ENCODE peak calls at places on chromosome 10, in five cellular contexts. P is heart right ventricle, Z is SK-N-SH, C is PC-3, O is fibroblast of lung. N is an unnamed sample. For H3K9me3, the result is how much of the 10 kb centered on the place peaks cover.

GRCh38 chr10:4501306-4501705 is 324.7 kb upstream of the AKR1E2 start:
- DNase-seq in P (no peak), C (no peak), Z (no peak), O (peak), N (no peak)

GRCh38 chr10:38600146-38600545 is 506.0 kb downstream of the ZNF37A start:
- DNase-seq in O (no peak), P (no peak), C (no peak), Z (no peak), N (no peak)

GRCh38 chr10:7553531-7553930 is 113.2 kb downstream of the ITIH5 start:
- DNase-seq in P (no peak), C (no peak), O (no peak), Z (no peak), N (no peak)

GRCh38 chr10:50605280-50606270 is 18.2 kb downstream of the SGMS1 start:
- DNase-seq in O (peak), P (peak), Z (no peak), C (peak), N (peak)

GRCh38 chr10:93039721-93040120 is 20.9 kb upstream of the CYP26C1 start:
- DNase-seq in Z (no peak), C (peak), P (no peak), O (peak), N (peak)

GRCh38 chr10:3169738-3170137 is 2.8 kb downstream of the PITRM1 start:
- DNase-seq in P (no peak), C (no peak), Z (no peak), O (no peak), N (no peak)

GRCh38 chr10:7411671-7412481 is 1.0 kb upstream of the SFMBT2 start:
- DNase-seq in C (no peak), O (no peak), Z (peak), P (no peak), N (no peak)

GRCh38 chr10:122181901-122182799 is 88.9 kb upstream of the BTBD16 start:
- DNase-seq in Z (no peak), O (peak), P (no peak), C (peak), N (no peak)

GRCh38 chr10:86586516-86586915 is 64.9 kb upstream of the WAPL start:
- DNase-seq in Z (no peak), C (peak), P (no peak), O (no peak), N (no peak)

GRCh38 chr10:119694608-119695007 is 31.2 kb upstream of the INPP5F start:
- DNase-seq in O (no peak), Z (no peak), C (no peak), P (no peak), N (no peak)

GRCh38 chr10:33067481-33067880 is 109.5 kb upstream of the ITGB1 start:
- DNase-seq in P (no peak), Z (no peak), C (no peak), O (peak), N (peak)

GRCh38 chr10:104844073-104844472 is 203.0 kb downstream of the SORCS3 start:
- DNase-seq in Z (no peak), C (no peak), O (no peak), P (no peak), N (no peak)

GRCh38 chr10:29427667-29428066 is 138.8 kb downstream of the LYZL1 start:
- DNase-seq in Z (no peak), P (no peak), C (no peak), O (no peak), N (no peak)

GRCh38 chr10:72322280-72323058 is 32.2 kb downstream of the DNAJB12 start:
- DNase-seq in O (peak), P (no peak), Z (no peak), C (no peak), N (no peak)

GRCh38 chr10:59388577-59388976 is 26.2 kb upstream of the FAM13C start:
- DNase-seq in Z (no peak), P (no peak), O (no peak), C (peak), N (no peak)

GRCh38 chr10:78707745-78708144 is 361.0 kb upstream of the ZMIZ1 start:
- DNase-seq in O (no peak), Z (no peak), P (no peak), C (no peak), N (no peak)

GRCh38 chr10:31707578-31708411 is 220.8 kb downstream of the ARHGAP12 start:
- DNase-seq in C (peak), O (peak), Z (no peak), P (peak), N (peak)

GRCh38 chr10:33155720-33156638 is 178.5 kb downstream of the NRP1 start:
- DNase-seq in P (no peak), C (peak), O (peak), Z (peak), N (peak)

GRCh38 chr10:35462491-35462934 is 126.2 kb downstream of the CCNY start:
- DNase-seq in C (no peak), Z (no peak), P (no peak), O (no peak), N (peak)

GRCh38 chr10:22253578-22253882 is 35.7 kb upstream of the EBLN1 start:
- DNase-seq in O (no peak), C (no peak), P (peak), Z (peak), N (no peak)

GRCh38 chr10:69819713-69820506 is 18.2 kb downstream of the COL13A1 start:
- DNase-seq in C (peak), Z (no peak), O (peak), P (no peak), N (no peak)

GRCh38 chr10:7407368-7408002 is 3.3 kb downstream of the SFMBT2 start:
- DNase-seq in Z (no peak), P (peak), O (peak), C (no peak), N (peak)

GRCh38 chr10:76036410-76036940 is 605.1 kb downstream of the LRMDA start:
- DNase-seq in P (peak), Z (peak), O (peak), C (peak), N (peak)

GRCh38 chr10:24518981-24519597 is 204.6 kb downstream of the ARHGAP21 start:
- DNase-seq in Z (peak), O (peak), P (peak), C (peak), N (peak)

GRCh38 chr10:43686414-43686813 is 37.7 kb upstream of the ZNF32 start:
- DNase-seq in O (no peak), P (no peak), Z (no peak), C (no peak), N (no peak)

GRCh38 chr10:580796-581195 is 108.7 kb downstream of the DIP2C start:
- DNase-seq in C (peak), Z (no peak), O (peak), P (no peak), N (peak)

GRCh38 chr10:97278491-97278989 is 13.9 kb downstream of the ARHGAP19 start:
- DNase-seq in O (peak), C (peak), P (no peak), Z (peak), N (peak)

GRCh38 chr10:113753020-113753692 is 1.7 kb downstream of the PLEKHS1 start:
- DNase-seq in C (peak), O (no peak), Z (peak), P (no peak), N (no peak)

GRCh38 chr10:77297370-77297692 is 340.3 kb downstream of the KCNMA1 start:
- DNase-seq in Z (no peak), P (no peak), C (peak), O (peak), N (no peak)

GRCh38 chr10:663466-663751 is 26.1 kb downstream of the DIP2C start:
- DNase-seq in C (no peak), P (no peak), O (no peak), Z (no peak), N (no peak)

GRCh38 chr10:52420656-52421055 is 106.6 kb downstream of the DKK1 start:
- DNase-seq in C (no peak), P (no peak), Z (no peak), O (peak), N (peak)

GRCh38 chr10:59967079-59967478 is 60.7 kb upstream of the CCDC6 start:
- DNase-seq in O (no peak), P (no peak), C (peak), Z (no peak), N (no peak)

GRCh38 chr10:22657566-22658190 is 56.7 kb downstream of the PIP4K2A start:
- DNase-seq in C (no peak), O (peak), P (no peak), Z (no peak), N (peak)

GRCh38 chr10:47450442-47450841 is 33.5 kb downstream of the ANXA8 start:
- DNase-seq in P (no peak), O (no peak), Z (no peak), C (no peak), N (no peak)

GRCh38 chr10:59055046-59055445 is 121.4 kb upstream of the PHYHIPL start:
- DNase-seq in Z (no peak), P (no peak), O (no peak), C (no peak), N (no peak)

GRCh38 chr10:48556065-48556464 is 48.8 kb downstream of the ARHGAP22 start:
- DNase-seq in C (no peak), P (no peak), O (no peak), Z (no peak), N (no peak)

GRCh38 chr10:122875843-122876492 is 3.4 kb downstream of the FAM24B start:
- DNase-seq in C (no peak), O (no peak), Z (no peak), P (no peak), N (no peak)

DNA sequence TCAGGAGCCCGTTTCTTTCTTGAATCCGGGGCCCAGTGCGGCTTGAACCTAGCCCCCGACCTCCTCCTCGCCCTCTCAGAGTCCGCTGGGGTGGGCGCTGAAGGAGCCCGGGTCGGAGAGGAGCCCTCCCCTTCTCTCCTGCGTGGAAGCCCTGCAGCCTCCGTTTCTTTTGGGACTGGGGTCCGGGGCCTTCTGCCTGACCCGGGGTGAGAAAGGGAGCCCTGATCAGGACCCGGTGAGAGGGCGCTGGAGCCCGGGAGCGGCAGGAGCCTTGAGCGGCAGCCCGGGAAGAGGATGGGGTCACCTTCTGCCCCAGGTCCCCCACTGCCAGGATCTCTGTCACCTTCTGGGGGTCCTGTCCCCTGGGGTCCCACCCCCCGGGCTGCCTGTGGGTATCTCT is 162.3 kb downstream of the ZNF33B start:
- DNase-seq in C (no peak), O (no peak), P (no peak), Z (no peak), N (no peak)
- H3K9me3 ChIP-seq in C (under half), O (under half), P (under half), Z (under half), N (under half)

DNA sequence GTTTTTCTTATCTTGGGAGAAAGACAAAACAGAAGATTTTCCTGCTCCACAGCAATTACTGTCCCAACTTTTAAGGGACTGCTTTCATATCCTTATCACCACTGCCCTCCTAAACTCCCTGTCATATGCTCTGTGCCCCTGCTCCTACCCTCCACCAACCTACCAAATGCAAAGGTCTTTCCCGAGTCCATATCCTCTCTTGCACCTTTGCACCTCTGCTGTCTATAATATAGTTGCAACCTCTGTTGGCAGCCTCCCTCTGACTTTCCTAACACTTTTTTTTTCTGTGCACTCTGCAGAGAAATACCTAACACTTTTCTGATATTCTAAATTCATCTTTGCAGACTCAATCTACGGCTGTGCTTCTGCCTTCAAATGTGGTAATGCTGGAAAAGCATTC is 84.9 kb downstream of the DNMBP start:
- DNase-seq in Z (no peak), O (no peak), P (no peak), C (no peak), N (no peak)
- H3K9me3 ChIP-seq in Z (under half), O (under half), P (under half), C (under half), N (under half)

DNA sequence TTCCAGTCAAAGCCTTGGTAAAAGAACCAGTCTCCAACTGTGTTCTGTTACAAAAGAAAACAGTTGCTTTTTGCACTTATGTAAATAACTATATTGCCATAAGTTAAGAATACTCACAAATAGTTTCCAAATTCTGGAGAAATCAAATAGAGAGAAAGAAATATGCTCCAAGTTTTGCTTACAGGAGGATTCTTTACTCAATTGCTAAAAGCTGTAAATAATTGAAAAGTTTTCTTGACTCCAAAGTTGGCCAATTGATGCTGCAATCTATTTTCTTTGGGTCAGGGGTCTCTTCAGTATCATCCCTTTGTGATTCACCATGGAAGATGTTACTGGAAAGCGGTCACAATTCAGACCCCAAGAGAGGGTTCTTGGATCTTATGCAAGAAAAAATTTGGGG is 36.0 kb downstream of the NEURL1 start:
- DNase-seq in O (no peak), Z (no peak), C (no peak), P (no peak), N (no peak)
- H3K9me3 ChIP-seq in O (under half), Z (under half), C (under half), P (under half), N (under half)

DNA sequence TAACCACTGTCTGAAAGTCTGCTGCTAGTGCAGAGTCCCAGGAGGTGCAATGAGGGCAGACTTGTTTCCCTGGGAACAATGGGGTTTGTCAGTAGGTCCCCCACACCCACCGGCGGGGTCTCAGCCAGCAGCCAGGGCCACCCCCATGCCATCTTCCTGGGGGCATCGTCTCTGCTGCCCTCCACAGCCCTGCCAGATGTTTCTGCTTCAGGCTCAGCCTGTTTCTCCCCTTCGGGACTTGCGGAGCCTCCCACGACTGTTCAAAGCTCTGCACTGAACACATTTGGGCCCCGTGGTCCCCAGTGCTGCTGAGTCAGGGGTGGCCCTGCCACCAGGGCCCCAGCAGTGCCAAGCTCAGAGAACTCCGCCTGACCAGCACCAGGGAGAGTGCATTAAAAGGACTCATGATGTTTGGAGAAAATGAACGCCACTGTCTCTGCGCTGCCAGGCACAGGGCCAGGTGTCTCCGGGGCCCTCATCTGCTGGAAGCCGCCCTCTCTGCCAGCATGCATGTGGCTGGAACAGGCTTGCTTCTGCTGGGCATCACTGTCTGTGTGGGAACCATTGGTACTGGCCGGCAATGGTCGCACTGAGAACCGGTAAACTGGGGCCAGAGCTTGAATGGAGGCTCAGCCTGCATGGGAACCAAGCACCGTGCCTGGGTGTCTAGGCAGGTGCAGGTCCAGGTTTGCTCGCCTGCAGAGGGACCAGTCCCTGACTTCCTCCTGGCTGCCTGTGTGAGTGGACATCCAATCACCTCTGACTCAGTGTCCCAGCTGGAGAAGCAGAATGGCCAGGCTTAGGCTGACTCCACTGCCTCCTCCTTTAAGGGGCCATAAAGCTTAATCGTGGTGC is 345.1 kb downstream of the GLRX3 start:
- DNase-seq in Z (no peak), P (no peak), O (no peak), C (no peak), N (no peak)
- H3K9me3 ChIP-seq in Z (under half), P (under half), O (under half), C (under half), N (under half)

DNA sequence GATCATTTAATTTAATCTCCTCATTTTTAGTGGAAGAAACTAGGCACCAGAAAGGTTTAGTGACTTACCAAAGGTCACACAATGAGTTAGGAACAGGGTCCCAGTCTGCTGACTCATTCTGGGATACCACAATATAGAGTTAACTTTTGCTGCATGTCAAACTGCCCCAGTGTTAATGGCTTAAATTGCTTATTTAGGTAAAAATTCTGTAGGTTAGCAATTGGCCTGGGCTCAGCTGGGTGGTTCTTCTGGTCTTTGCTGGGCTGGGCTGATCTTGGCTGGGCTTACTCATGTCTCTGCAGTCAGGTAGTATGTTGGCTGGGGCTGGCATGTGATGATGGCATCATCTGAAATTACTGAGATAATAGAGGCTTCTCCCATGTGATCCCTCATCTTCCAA is 111.6 kb downstream of the EMX2 start:
- DNase-seq in O (no peak), C (no peak), P (no peak), Z (no peak), N (no peak)
- H3K9me3 ChIP-seq in O (under half), C (under half), P (under half), Z (under half), N (under half)